ENCODE peak calls at places on chromosomes 13 and 19, in five cellular contexts. G is pancreas, H is stomach, X is psoas muscle, P is testis. I is an unnamed sample. For H3K4me1, the result is how much of the 10 kb centered on the place peaks cover.

GRCh38 chr19:3055741-3056453 is 6.4 kb downstream of the TLE5 start:
- DNase-seq in P (no peak), H (peak), G (peak), X (peak), I (peak)

GRCh38 chr13:28336193-28336657 is 158.7 kb downstream of the FLT1 start:
- DNase-seq in G (no peak), H (no peak), X (no peak), P (no peak), I (peak)

GRCh38 chr13:94389544-94390351 is 89.7 kb downstream of the DCT start:
- DNase-seq in G (no peak), X (no peak), P (no peak), H (no peak), I (no peak)

GRCh38 chr19:55391191-55391670 is 5.5 kb downstream of the RPL28 start:
- DNase-seq in P (no peak), G (no peak), H (no peak), X (no peak), I (no peak)

GRCh38 chr19:36963262-36963661 is 47.1 kb downstream of the ZNF568 start:
- DNase-seq in H (no peak), P (no peak), X (no peak), G (no peak), I (no peak)

GRCh38 chr13:64925284-64925683 is 2304.9 kb downstream of the PCDH9 start:
- DNase-seq in G (peak), X (no peak), P (no peak), H (no peak), I (no peak)

GRCh38 chr13:39952244-39953233 is 297.1 kb downstream of the COG6 start:
- DNase-seq in G (no peak), X (no peak), H (no peak), P (no peak), I (peak)

GRCh38 chr19:31626941-31627340 is 277.7 kb upstream of the TSHZ3 start:
- DNase-seq in G (no peak), P (no peak), X (no peak), H (no peak), I (no peak)

GRCh38 chr13:83325454-83325853 is 556.8 kb downstream of the SLITRK1 start:
- DNase-seq in G (no peak), H (no peak), X (no peak), P (no peak), I (no peak)

GRCh38 chr19:11480927-11481776 is at the start of gene ELAVL3:
- DNase-seq in P (no peak), G (peak), H (no peak), X (no peak), I (no peak)

GRCh38 chr19:2791440-2791839 is 6.1 kb downstream of the THOP1 start:
- DNase-seq in P (no peak), X (no peak), G (no peak), H (no peak), I (no peak)

GRCh38 chr19:290539-291521 is at the start of gene PLPP2:
- DNase-seq in G (peak), P (peak), X (no peak), H (peak), I (peak)

GRCh38 chr19:56309511-56310185 is 5.0 kb downstream of the ZSCAN5A start:
- DNase-seq in H (peak), G (peak), X (peak), P (peak), I (no peak)

DNA sequence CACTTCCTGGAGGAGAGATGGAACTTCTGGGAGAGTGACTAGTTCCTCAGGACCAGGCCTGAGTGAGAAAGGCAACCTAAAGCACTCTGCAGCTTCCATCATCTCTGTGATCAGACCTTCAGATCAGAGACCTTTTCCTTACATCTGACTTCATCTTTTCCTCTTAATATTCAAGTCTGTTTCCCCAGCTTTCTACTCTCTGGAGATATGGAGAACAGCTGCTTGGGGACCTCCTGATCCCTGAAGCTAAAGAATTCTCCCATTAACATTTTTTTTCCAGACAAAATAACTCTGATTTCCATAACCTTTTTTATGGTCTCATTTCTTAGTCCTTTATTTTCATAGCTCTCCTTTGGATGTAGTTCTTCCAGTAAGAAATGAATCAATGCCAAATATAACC is 133.4 kb upstream of the FNDC3A start:
- DNase-seq in G (no peak), H (no peak), X (no peak), P (no peak), I (no peak)
- H3K4me1 ChIP-seq in G (under half), H (under half), X (under half), P (under half), I (under half)

DNA sequence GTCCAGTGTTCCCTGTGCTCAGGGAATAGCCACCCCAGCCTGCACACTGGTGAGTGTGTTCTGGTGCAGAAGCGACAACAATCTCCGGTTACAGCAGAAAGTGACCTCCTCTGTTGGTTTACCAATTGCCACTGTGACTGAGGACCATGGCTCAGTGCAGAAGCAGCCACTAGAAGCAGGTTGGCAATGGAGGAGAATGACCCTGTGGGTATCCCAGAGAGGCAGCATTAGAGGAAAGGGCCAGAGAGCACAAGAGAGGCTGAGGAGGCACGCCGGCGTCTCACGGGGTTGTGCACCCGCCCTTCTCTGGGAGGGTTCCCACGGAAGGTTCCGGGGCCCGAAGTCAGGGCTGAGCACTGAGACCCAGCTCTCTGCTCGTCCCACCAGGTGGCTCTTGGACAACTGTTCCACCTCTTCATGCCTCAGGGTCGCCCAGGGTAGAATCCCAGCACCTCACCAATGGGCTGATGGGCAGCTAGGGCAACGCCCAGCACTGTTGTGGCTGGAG is 14.0 kb downstream of the PROZ start:
- DNase-seq in H (no peak), X (no peak), G (no peak), P (no peak), I (no peak)
- H3K27ac ChIP-seq in H (no peak), X (no peak), G (no peak), P (no peak), I (no peak)

GRCh38 chr13:37715606-37716015 is 117.0 kb upstream of the POSTN start:
- DNase-seq in G (no peak), P (no peak), X (no peak), H (no peak), I (no peak)

GRCh38 chr13:37716796-37717195 is 118.2 kb upstream of the POSTN start:
- DNase-seq in G (no peak), X (no peak), H (no peak), P (no peak), I (no peak)

GRCh38 chr13:37716395-37716794 is 117.8 kb upstream of the POSTN start:
- DNase-seq in P (no peak), G (no peak), X (no peak), H (no peak), I (no peak)
- H3K4me3 ChIP-seq in P (no peak), G (no peak), X (no peak), H (no peak), I (no peak)

DNA sequence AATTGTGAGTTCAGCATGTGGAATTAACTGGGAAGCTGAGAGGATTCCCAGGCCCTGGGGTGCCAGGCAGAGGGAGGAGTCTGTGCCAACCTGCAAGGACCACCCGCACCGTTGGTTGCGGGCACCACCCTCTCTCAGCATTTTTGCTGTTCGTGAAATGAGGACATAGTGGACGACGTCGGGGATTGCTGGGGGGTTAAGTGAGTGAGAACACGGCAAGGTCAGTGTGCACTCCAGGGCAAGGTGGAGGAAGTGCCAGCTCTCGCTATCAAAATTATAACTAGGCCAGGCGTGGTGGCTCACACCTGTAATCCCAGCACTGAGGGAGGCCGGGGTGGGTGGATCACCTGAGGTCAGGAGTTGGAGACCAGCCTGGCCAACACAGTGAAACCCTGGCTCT is 2.2 kb downstream of the FXYD3 start:
- DNase-seq in H (peak), P (no peak), X (no peak), G (no peak), I (no peak)
- H3K4me1 ChIP-seq in H (under half), P (under half), X (under half), G (under half), I (under half)

GRCh38 chr13:25943081-25943480 is 108.7 kb downstream of the SHISA2 start:
- DNase-seq in H (no peak), X (no peak), P (no peak), G (no peak), I (no peak)

GRCh38 chr13:25939961-25940687 is 111.7 kb downstream of the SHISA2 start:
- DNase-seq in G (no peak), H (no peak), X (no peak), P (no peak), I (no peak)

GRCh38 chr13:25943666-25944065 is 108.2 kb downstream of the SHISA2 start:
- DNase-seq in G (no peak), P (no peak), H (no peak), X (no peak), I (no peak)

GRCh38 chr13:25948910-25949309 is 102.9 kb downstream of the SHISA2 start:
- DNase-seq in H (no peak), P (no peak), X (no peak), G (no peak), I (no peak)

GRCh38 chr13:25945596-25945995 is 106.2 kb downstream of the SHISA2 start:
- DNase-seq in H (no peak), G (no peak), P (no peak), X (no peak), I (no peak)
- H3K27ac ChIP-seq in H (no peak), G (no peak), P (no peak), X (no peak), I (no peak)

DNA sequence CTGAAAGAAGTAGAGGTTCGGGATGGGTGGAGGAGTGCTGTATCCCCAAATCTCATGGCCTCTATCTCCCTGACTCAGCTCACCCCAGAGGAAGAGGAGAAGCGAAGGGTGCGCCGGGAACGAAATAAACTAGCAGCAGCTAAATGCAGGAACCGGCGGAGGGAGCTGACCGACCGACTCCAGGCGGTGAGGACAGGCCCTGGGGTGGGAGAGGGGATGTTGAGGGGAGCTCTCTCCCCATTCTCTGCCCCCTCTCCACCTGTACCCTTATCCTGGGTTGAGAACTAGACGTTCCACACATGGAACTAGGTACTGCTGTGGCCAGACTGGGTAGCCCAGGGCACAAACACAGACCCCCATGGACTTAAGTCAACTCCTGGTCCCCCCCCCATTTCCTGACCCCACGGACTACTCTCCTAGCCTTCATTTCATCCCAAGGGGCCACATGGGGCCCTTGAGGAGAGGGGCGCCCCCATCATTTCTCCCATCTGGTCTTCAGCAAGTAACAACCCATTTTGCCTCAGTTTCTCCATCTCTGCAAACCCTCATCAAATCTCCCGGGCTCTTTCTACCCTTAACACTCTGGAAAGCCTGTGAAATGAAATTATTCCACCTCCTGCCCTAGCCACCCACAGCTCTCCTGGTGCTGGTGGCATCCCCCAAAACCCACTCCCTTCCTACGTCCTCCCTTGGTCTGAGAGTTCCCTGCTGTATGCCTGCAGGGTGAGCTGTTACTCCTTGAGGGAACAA is 3.5 kb downstream of the FOSB start:
- DNase-seq in X (no peak), G (no peak), H (no peak), P (no peak), I (no peak)
- H3K4me3 ChIP-seq in X (no peak), G (no peak), H (no peak), P (no peak), I (no peak)

GRCh38 chr19:13016245-13016627 is 21.0 kb downstream of the NFIX start:
- DNase-seq in X (no peak), G (peak), P (no peak), H (no peak), I (no peak)
- H3K4me1 ChIP-seq in X (half or more), G (under half), P (half or more), H (half or more), I (under half)

I was measured in uterus.